ENCODE peak calls at places on chromosomes 1 and 21, in five cellular contexts. C is cardiac fibroblast, V is AG10803, U is HFF-Myc, N is WTC11. E is an unnamed sample.

GRCh38 chr1:183228650-183229220 is 42.7 kb downstream of the LAMC2 start:
- DNase-seq in V (no peak), U (no peak), C (no peak), N (no peak), E (no peak)

GRCh38 chr1:246450485-246451251 is 56.4 kb downstream of the SMYD3 start:
- DNase-seq in U (no peak), C (peak), V (peak), N (no peak), E (no peak)

GRCh38 chr1:31154000-31154631 is 85.6 kb downstream of the NKAIN1 start:
- DNase-seq in C (peak), U (no peak), N (no peak), V (no peak), E (no peak)

GRCh38 chr21:45899317-45900033 is 82.1 kb upstream of the COL6A1 start:
- DNase-seq in V (no peak), U (no peak), C (no peak), N (no peak), E (no peak)

GRCh38 chr1:31152181-31152768 is 86.8 kb upstream of the PUM1 start:
- DNase-seq in U (peak), V (peak), C (peak), N (no peak), E (no peak)

GRCh38 chr21:45613881-45614280 is 29.6 kb upstream of the PCBP3 start:
- DNase-seq in V (no peak), U (no peak), C (peak), N (no peak), E (no peak)

GRCh38 chr1:1088036-1088800 is 14.1 kb upstream of the RNF223 start:
- DNase-seq in U (no peak), C (no peak), V (no peak), N (no peak), E (no peak)

GRCh38 chr1:223747838-223748335 is 35.5 kb downstream of the CAPN2 start:
- DNase-seq in C (peak), V (peak), N (no peak), U (no peak), E (no peak)

GRCh38 chr1:241614144-241614543 is 26.0 kb downstream of the CHML start:
- DNase-seq in C (no peak), V (no peak), N (no peak), U (no peak), E (no peak)

GRCh38 chr21:34992736-34993135 is 56.4 kb downstream of the RUNX1 start:
- DNase-seq in U (no peak), C (peak), N (no peak), V (peak), E (no peak)

GRCh38 chr21:45080639-45081414 is 6.4 kb downstream of the ADARB1 start:
- DNase-seq in N (no peak), U (no peak), V (peak), C (peak), E (no peak)

GRCh38 chr1:227898502-227899140 is 49.1 kb downstream of the WNT9A start:
- DNase-seq in V (no peak), N (peak), C (no peak), U (no peak), E (no peak)

GRCh38 chr1:246447501-246447900 is 59.6 kb downstream of the SMYD3 start:
- DNase-seq in U (no peak), N (no peak), C (peak), V (peak), E (no peak)

GRCh38 chr1:92356956-92357355 is 58.1 kb downstream of the RPAP2 start:
- DNase-seq in C (peak), N (no peak), V (peak), U (peak), E (no peak)

GRCh38 chr1:222824641-222825040 is 9.8 kb downstream of the DISP1 start:
- DNase-seq in U (no peak), N (no peak), C (no peak), V (peak), E (no peak)

GRCh38 chr1:86137458-86137857 is 19.1 kb downstream of the COL24A1 start:
- DNase-seq in U (no peak), V (peak), N (no peak), C (peak), E (no peak)
- TF ChIP-seq CTCF in U (no peak), V (no peak), N (no peak), C (no peak), E (no peak)

GRCh38 chr21:36926989-36927695 is 39.3 kb downstream of the HLCS start:
- DNase-seq in U (no peak), V (no peak), C (no peak), N (no peak), E (no peak)

GRCh38 chr21:36928960-36929359 is 37.5 kb downstream of the HLCS start:
- DNase-seq in U (no peak), C (no peak), N (no peak), V (no peak), E (no peak)

GRCh38 chr21:36927718-36928117 is 38.8 kb downstream of the HLCS start:
- DNase-seq in U (peak), V (peak), C (peak), N (peak), E (peak)

GRCh38 chr21:36932417-36932816 is 34.1 kb downstream of the HLCS start:
- DNase-seq in U (no peak), C (no peak), N (no peak), V (no peak), E (no peak)

DNA sequence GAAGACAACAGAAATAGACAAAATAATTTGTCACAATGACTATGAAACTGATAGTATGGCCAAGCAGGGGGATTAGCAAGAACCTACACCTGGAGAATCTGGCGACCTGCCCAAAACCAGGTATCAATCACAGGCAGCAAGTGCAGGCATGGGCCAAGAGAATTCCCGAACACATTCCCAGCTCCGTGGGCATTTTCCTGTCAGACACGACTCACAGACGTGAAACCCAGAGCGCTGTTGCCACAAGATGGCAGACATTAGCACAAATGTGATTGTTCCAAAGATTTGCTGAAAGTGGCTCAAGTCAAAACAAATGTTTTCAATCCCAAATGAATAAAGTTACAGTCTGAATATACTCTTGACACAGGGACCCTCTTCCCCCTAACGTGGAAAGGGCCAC is 36.8 kb downstream of the HLCS start:
- DNase-seq in U (no peak), C (no peak), V (peak), N (no peak), E (no peak)
- TF ChIP-seq CTCF in U (peak), C (no peak), V (peak), N (no peak), E (no peak)

GRCh38 chr1:180928272-180929230 is 15.9 kb downstream of the KIAA1614 start:
- DNase-seq in C (no peak), V (no peak), U (no peak), N (no peak), E (no peak)
- TF ChIP-seq CTCF in C (no peak), V (no peak), U (no peak), N (no peak), E (no peak)

GRCh38 chr1:117608758-117609157 is 2.9 kb downstream of the TENT5C start:
- DNase-seq in V (no peak), U (no peak), N (no peak), C (no peak), E (no peak)
- TF ChIP-seq CTCF in V (no peak), U (no peak), N (no peak), C (no peak), E (no peak)